ENCODE peak calls at places on chromosomes 7 and 10, in four cellular contexts. D is psoas muscle, X is GM12878, W is transverse colon. R is an unnamed sample.

GRCh38 chr7:132135986-132136385 is 440.3 kb downstream of the PLXNA4 start:
- DNase-seq in W (no peak), X (no peak), D (no peak), R (no peak)

GRCh38 chr10:129788211-129788610 is 175.9 kb downstream of the EBF3 start:
- DNase-seq in W (no peak), X (no peak), D (no peak), R (no peak)

GRCh38 chr10:90530526-90530925 is 327.3 kb downstream of the HTR7 start:
- DNase-seq in X (no peak), W (no peak), D (no peak), R (no peak)

GRCh38 chr7:151853896-151854807 is 22.8 kb downstream of the PRKAG2 start:
- DNase-seq in D (peak; percentile 75), X (no peak), W (no peak), R (no peak)

GRCh38 chr7:5214641-5215040 is 24.6 kb downstream of the WIPI2 start:
- DNase-seq in W (no peak), X (no peak), D (no peak), R (no peak)

GRCh38 chr10:115624448-115624847 is 531.3 kb downstream of the ATRNL1 start:
- DNase-seq in W (no peak), D (no peak), X (no peak), R (no peak)

GRCh38 chr7:149773446-149774236 is at the start of gene ZNF467:
- DNase-seq in W (peak; percentile 70), X (no peak), D (peak; percentile 60), R (peak; percentile 67)

GRCh38 chr10:14184841-14185500 is 145.8 kb downstream of the FRMD4A start:
- DNase-seq in D (no peak), X (peak; percentile 72), W (peak; percentile 31), R (no peak)

GRCh38 chr7:18020138-18020715 is 7.4 kb downstream of the PRPS1L1 start:
- DNase-seq in X (no peak), D (no peak), W (no peak), R (no peak)

GRCh38 chr7:155222046-155222445 is 75.6 kb upstream of the INSIG1 start:
- DNase-seq in X (no peak), D (no peak), W (no peak), R (no peak)

GRCh38 chr7:34687529-34687928 is 29.5 kb downstream of the NPSR1 start:
- DNase-seq in X (no peak), W (no peak), D (no peak), R (no peak)

GRCh38 chr7:6529643-6530042 is 21.6 kb downstream of the GRID2IP start:
- DNase-seq in D (no peak), W (no peak), X (no peak), R (no peak)

GRCh38 chr10:47049056-47049851 is 138.0 kb downstream of the PTPN20 start:
- DNase-seq in W (no peak), D (peak; percentile 15), X (no peak), R (no peak)

GRCh38 chr10:104330168-104331117 is 7.8 kb downstream of the ITPRIP start:
- DNase-seq in D (peak; percentile 71), W (peak; percentile 54), X (no peak), R (peak; percentile 40)

GRCh38 chr10:88243847-88244730 is 339.0 kb downstream of the RNLS start:
- DNase-seq in X (no peak), D (peak; percentile 57), W (peak; percentile 66), R (no peak)

GRCh38 chr7:93948106-93948505 is 26.6 kb downstream of the GNG11 start:
- DNase-seq in W (no peak), X (no peak), D (no peak), R (no peak)

GRCh38 chr7:117808910-117809705 is 64.1 kb downstream of the CTTNBP2 start:
- DNase-seq in X (no peak), D (no peak), W (no peak), R (no peak)

GRCh38 chr10:125538947-125539649 is 143.9 kb downstream of the TEX36 start:
- DNase-seq in X (no peak), W (peak; percentile 81), D (no peak), R (no peak)

GRCh38 chr7:70208236-70209063 is 610.2 kb downstream of the AUTS2 start:
- DNase-seq in W (no peak), X (no peak), D (no peak), R (no peak)

GRCh38 chr10:5813091-5813340 is 218 bp downstream of the GDI2 start:
- DNase-seq in X (no peak), D (no peak), W (no peak), R (no peak)

GRCh38 chr10:131792809-131793208 is 108.0 kb upstream of the PPP2R2D start:
- DNase-seq in D (no peak), W (no peak), X (no peak), R (no peak)

GRCh38 chr10:51937736-51938135 is 238.3 kb upstream of the CSTF2T start:
- DNase-seq in W (no peak), X (no peak), D (no peak), R (no peak)

GRCh38 chr10:48231699-48232315 is 42.7 kb downstream of the FRMPD2 start:
- DNase-seq in X (peak; percentile 64), D (no peak), W (no peak), R (no peak)

GRCh38 chr10:102281103-102281502 is 35.8 kb downstream of the GBF1 start:
- DNase-seq in D (no peak), W (no peak), X (no peak), R (no peak)

GRCh38 chr10:122348512-122348911 is 26.0 kb upstream of the PLEKHA1 start:
- DNase-seq in W (no peak), X (no peak), D (no peak), R (peak; percentile 12)

GRCh38 chr7:121049028-121049791 is 60.7 kb downstream of the CPED1 start:
- DNase-seq in W (no peak), X (no peak), D (no peak), R (no peak)

GRCh38 chr10:12628153-12628552 is 278.8 kb downstream of the CAMK1D start:
- DNase-seq in W (no peak), D (no peak), X (no peak), R (no peak)

GRCh38 chr10:70920519-70920918 is 32.2 kb upstream of the PCBD1 start:
- DNase-seq in X (no peak), D (peak; percentile 3), W (peak; percentile 61), R (no peak)

GRCh38 chr10:93488956-93489528 is 6.9 kb upstream of the MYOF start:
- DNase-seq in W (no peak), D (no peak), X (no peak), R (no peak)

GRCh38 chr10:98390406-98390805 is 24.6 kb downstream of the PYROXD2 start:
- DNase-seq in W (no peak), D (no peak), X (no peak), R (no peak)

GRCh38 chr10:43394868-43395267 is 14.1 kb downstream of the HNRNPF start:
- DNase-seq in X (no peak), D (no peak), W (no peak), R (no peak)

GRCh38 chr10:48527691-48528212 is 77.1 kb downstream of the ARHGAP22 start:
- DNase-seq in W (no peak), D (no peak), X (no peak), R (no peak)

GRCh38 chr10:22539579-22540160 is 174.7 kb downstream of the PIP4K2A start:
- DNase-seq in X (no peak), W (no peak), D (no peak), R (no peak)

GRCh38 chr10:133028158-133028557 is 59.6 kb upstream of the ADGRA1 start:
- DNase-seq in D (no peak), W (no peak), X (no peak), R (no peak)
- H3K27me3 ChIP-seq in D (peaks cover 46% of the 10 kb centered on the region), W (peaks cover 26% of the 10 kb centered on the region), X (no peaks in the 10 kb centered on the region), R (no peaks in the 10 kb centered on the region)

DNA sequence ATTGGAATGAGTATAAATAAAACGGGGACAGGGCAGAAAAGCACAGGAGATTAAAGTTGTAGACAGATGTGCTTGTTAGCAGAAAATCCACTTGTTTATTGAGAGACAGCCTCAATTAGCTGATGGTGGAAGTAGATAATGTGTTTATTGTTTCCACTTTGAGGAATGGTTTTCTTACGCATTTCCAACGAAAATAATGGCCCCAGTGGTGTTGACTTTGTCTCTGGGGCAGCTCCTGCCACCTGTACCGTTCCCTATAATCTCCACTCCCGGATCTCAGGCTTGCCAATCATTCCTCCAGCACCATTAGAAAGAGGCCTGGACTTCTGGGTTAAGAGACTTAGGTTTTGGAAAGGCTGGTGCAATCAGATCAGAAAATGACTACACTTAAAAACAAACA is 638.7 kb downstream of the PARD3 start:
- DNase-seq in D (no peak), W (no peak), X (no peak), R (no peak)
- H3K27ac ChIP-seq in D (no peak overlapping the region), W (no peak overlapping the region), X (no peak overlapping the region), R (no peak overlapping the region)

GRCh38 chr10:31948021-31948420 is 19.4 kb upstream of the ARHGAP12 start:
- DNase-seq in D (no peak), W (no peak), X (no peak), R (no peak)
- H3K4me3 ChIP-seq in D (peak overlapping the region; percentile 27), W (peak overlapping the region; percentile 23), X (no peak overlapping the region), R (no peak overlapping the region)

GRCh38 chr7:157619753-157620525 is 283.1 kb downstream of the DNAJB6 start:
- DNase-seq in X (no peak), W (no peak), D (no peak), R (no peak)
- H3K27me3 ChIP-seq in X (no peaks in the 10 kb centered on the region), W (no peaks in the 10 kb centered on the region), D (peaks cover 11% of the 10 kb centered on the region), R (no peaks in the 10 kb centered on the region)

R was measured in WERI-Rb-1.